ENCODE peak calls at places on chromosomes 6 and 20, in seven cellular contexts. X is transverse colon; A is progenitor cell of endocrine pancreas; K is memory B cell; C is posterior cingulate gyrus; Z is ureter; M is stimulated activated CD4-positive, alpha-beta T cell treated with anti-CD3 and anti-CD28 coated beads, Interleukin-1b, Interleukin-23, amount 100 ng/mL, for 48 hours. N is an unnamed sample.

GRCh38 chr6:161066511-161066910 is 74.9 kb downstream of the MAP3K4 start:
- DNase-seq in Z (no peak), M (no peak), A (no peak), X (no peak), C (no peak), K (no peak), N (no peak)

GRCh38 chr20:39025883-39026282 is 63.7 kb downstream of the DHX35 start:
- DNase-seq in A (no peak), M (peak), C (no peak), K (no peak), Z (no peak), X (no peak), N (no peak)

GRCh38 chr6:96939019-96939805 is 14.7 kb downstream of the KLHL32 start:
- DNase-seq in A (no peak), X (no peak), K (no peak), C (no peak), Z (no peak), M (peak), N (no peak)

GRCh38 chr6:4210619-4211419 is 75.4 kb upstream of the ECI2 start:
- DNase-seq in A (peak), C (peak), Z (no peak), K (peak), M (peak), X (peak), N (peak)

GRCh38 chr6:111399600-111399999 is 83.4 kb downstream of the REV3L start:
- DNase-seq in A (no peak), K (no peak), X (no peak), Z (no peak), M (no peak), C (no peak), N (no peak)

GRCh38 chr6:96522469-96523009 is 933 bp downstream of the UFL1 start:
- DNase-seq in A (no peak), M (no peak), X (no peak), K (no peak), C (no peak), Z (no peak), N (no peak)

GRCh38 chr6:116286773-116287358 is 7.1 kb upstream of the TSPYL1 start:
- DNase-seq in A (no peak), K (no peak), X (no peak), M (no peak), Z (no peak), C (no peak), N (no peak)

GRCh38 chr20:22743426-22743825 is 159.1 kb upstream of the FOXA2 start:
- DNase-seq in A (no peak), C (no peak), Z (no peak), K (no peak), M (no peak), X (no peak), N (no peak)

GRCh38 chr20:54746796-54747195 is 271.4 kb downstream of the DOK5 start:
- DNase-seq in A (no peak), X (no peak), Z (no peak), C (no peak), K (no peak), M (no peak), N (no peak)

GRCh38 chr20:33999025-33999629 is 5.4 kb downstream of the RALY start:
- DNase-seq in Z (no peak), M (no peak), A (no peak), X (no peak), K (no peak), C (no peak), N (no peak)

GRCh38 chr6:17178754-17179153 is 76.9 kb downstream of the STMND1 start:
- DNase-seq in K (no peak), A (no peak), X (no peak), Z (no peak), C (no peak), M (no peak), N (no peak)

GRCh38 chr6:62392289-62392688 is 106.3 kb upstream of the KHDRBS2 start:
- DNase-seq in K (no peak), C (no peak), Z (no peak), M (no peak), X (no peak), A (no peak), N (no peak)

GRCh38 chr6:138965971-138966370 is 22.1 kb downstream of the REPS1 start:
- DNase-seq in Z (no peak), A (no peak), C (no peak), X (no peak), M (no peak), K (no peak), N (no peak)

GRCh38 chr6:29941476-29941875 is 856 bp upstream of the HLA-A start:
- DNase-seq in K (no peak), A (no peak), X (no peak), C (no peak), M (no peak), Z (no peak), N (no peak)

GRCh38 chr20:44526129-44526528 is 4.3 kb upstream of the SERINC3 start:
- DNase-seq in K (no peak), A (no peak), M (no peak), X (no peak), C (no peak), Z (no peak), N (no peak)

GRCh38 chr20:58870293-58871014 is 17.9 kb downstream of the GNAS start:
- DNase-seq in K (peak), M (no peak), A (peak), C (peak), X (peak), Z (peak), N (no peak)

GRCh38 chr6:146635174-146635573 is 36.4 kb downstream of the ADGB start:
- DNase-seq in X (no peak), M (no peak), Z (no peak), A (no peak), K (no peak), C (no peak), N (no peak)

GRCh38 chr6:111620168-111620567 is 14.5 kb upstream of the TRAF3IP2 start:
- DNase-seq in X (peak), K (no peak), A (no peak), M (no peak), Z (no peak), C (no peak), N (no peak)

GRCh38 chr6:127384007-127384406 is 40.6 kb upstream of the ECHDC1 start:
- DNase-seq in M (no peak), X (no peak), C (no peak), Z (no peak), A (no peak), K (no peak), N (no peak)

GRCh38 chr6:84606860-84607259 is 157.5 kb downstream of the TBX18 start:
- DNase-seq in Z (no peak), X (no peak), M (no peak), K (no peak), C (no peak), A (no peak), N (no peak)

GRCh38 chr6:46648869-46649488 is 3.6 kb downstream of the CYP39A1 start:
- DNase-seq in A (no peak), K (no peak), C (no peak), X (no peak), Z (no peak), M (no peak), N (no peak)

GRCh38 chr6:151958332-151958731 is 150.8 kb downstream of the ESR1 start:
- DNase-seq in X (no peak), Z (no peak), M (no peak), C (no peak), A (no peak), K (no peak), N (no peak)

GRCh38 chr20:61328906-61329558 is 77.0 kb downstream of the CDH4 start:
- DNase-seq in A (no peak), X (no peak), K (no peak), C (no peak), Z (no peak), M (no peak), N (peak)

GRCh38 chr20:32191422-32191821 is 16.1 kb downstream of the PLAGL2 start:
- DNase-seq in A (no peak), Z (no peak), K (no peak), M (no peak), C (no peak), X (no peak), N (no peak)

GRCh38 chr6:16985484-16986284 is 116.2 kb upstream of the STMND1 start:
- DNase-seq in M (no peak), A (no peak), Z (peak), K (no peak), X (no peak), C (no peak), N (no peak)

GRCh38 chr6:81751388-81752083 is 945 bp downstream of the TENT5A start:
- DNase-seq in Z (peak), A (peak), K (peak), M (peak), C (peak), X (peak), N (no peak)

GRCh38 chr6:131762984-131763383 is 44.8 kb upstream of the ENPP1 start:
- DNase-seq in M (no peak), K (no peak), Z (no peak), A (no peak), X (no peak), C (no peak), N (no peak)

GRCh38 chr6:40640591-40641293 is 53.6 kb upstream of the LRFN2 start:
- DNase-seq in M (no peak), X (no peak), A (no peak), Z (no peak), K (no peak), C (peak), N (peak)

GRCh38 chr20:24965065-24965919 is 16.2 kb downstream of the CST7 start:
- DNase-seq in X (no peak), K (no peak), C (no peak), A (no peak), M (no peak), Z (no peak), N (no peak)

GRCh38 chr6:36858407-36858981 is 16.1 kb downstream of the PPIL1 start:
- DNase-seq in K (no peak), C (no peak), X (no peak), M (no peak), A (no peak), Z (peak), N (no peak)

GRCh38 chr20:61924211-61924857 is 141.3 kb downstream of the TAF4 start:
- DNase-seq in M (no peak), Z (no peak), A (no peak), X (no peak), K (no peak), C (no peak), N (peak)

GRCh38 chr6:127114214-127114613 is 4.3 kb upstream of the RSPO3 start:
- DNase-seq in Z (no peak), M (no peak), X (no peak), K (no peak), A (no peak), C (no peak), N (no peak)

GRCh38 chr20:6075428-6076219 is 21.8 kb upstream of the LRRN4 start:
- DNase-seq in C (no peak), K (no peak), M (no peak), Z (no peak), X (no peak), A (no peak), N (peak)

GRCh38 chr6:145809785-145810184 is 4.8 kb downstream of the FBXO30 start:
- DNase-seq in C (no peak), X (no peak), Z (no peak), M (no peak), A (no peak), K (no peak), N (no peak)

GRCh38 chr6:43980004-43980795 is 147.1 kb downstream of the MRPL14 start:
- DNase-seq in X (no peak), C (no peak), Z (peak), K (no peak), A (no peak), M (no peak), N (no peak)

N was measured in dorsolateral prefrontal cortex.